ENCODE peak calls at places on chromosomes 13 and 19, in five cellular contexts. B, T, Z, J and L are unnamed samples.

GRCh38 chr13:91270031-91270430 is 77.5 kb upstream of the MIR17HG start:
- DNase-seq in B (no peak), J (no peak), T (no peak), Z (no peak), L (no peak)

GRCh38 chr19:44552324-44552723 is 22.8 kb upstream of the CEACAM20 start:
- DNase-seq in B (no peak), T (peak; percentile 87), J (no peak), Z (no peak), L (no peak)

GRCh38 chr13:73720216-73720840 is 413.9 kb downstream of the KLF12 start:
- DNase-seq in B (no peak), J (no peak), T (no peak), Z (no peak), L (no peak)

GRCh38 chr13:66689628-66690027 is 540.5 kb downstream of the PCDH9 start:
- DNase-seq in Z (peak; percentile 23), B (no peak), T (peak; percentile 9), J (no peak), L (no peak)

GRCh38 chr13:28532226-28533048 is 37.5 kb upstream of the FLT1 start:
- DNase-seq in T (peak; percentile 72), Z (no peak), J (peak; percentile 72), B (no peak), L (peak; percentile 71)

GRCh38 chr13:114081761-114082681 is 50.4 kb downstream of the RASA3 start:
- DNase-seq in J (no peak), Z (peak; percentile 46), T (no peak), B (no peak), L (peak; percentile 32)

GRCh38 chr19:45995715-45996385 is 583 bp downstream of the CCDC61 start:
- DNase-seq in B (no peak), J (no peak), Z (no peak), T (no peak), L (peak; percentile 1)

GRCh38 chr19:18393836-18394235 is 3.6 kb downstream of the LRRC25 start:
- DNase-seq in Z (no peak), B (no peak), T (no peak), J (peak; percentile 64), L (peak; percentile 81)

GRCh38 chr19:1232652-1233360 is 5.0 kb downstream of the CBARP start:
- DNase-seq in J (peak; percentile 66), Z (no peak), T (no peak), B (no peak), L (no peak)

GRCh38 chr13:46679369-46680180 is 117.4 kb downstream of the ESD start:
- DNase-seq in Z (no peak), T (no peak), J (no peak), B (peak; percentile 57), L (no peak)

GRCh38 chr13:83881917-83882625 is at the start of gene SLITRK1:
- DNase-seq in B (peak; percentile 11), J (peak; percentile 41), T (peak; percentile 96), Z (peak; percentile 60), L (peak; percentile 44)

GRCh38 chr19:38975214-38975860 is at the start of gene FBXO17:
- DNase-seq in T (peak; percentile 70), B (no peak), Z (no peak), J (peak; percentile 71), L (peak; percentile 67)

GRCh38 chr13:87334176-87334575 is 337.0 kb upstream of the SLITRK5 start:
- DNase-seq in Z (no peak), B (no peak), J (no peak), T (no peak), L (no peak)

GRCh38 chr13:84574851-84575250 is 692.6 kb upstream of the SLITRK1 start:
- DNase-seq in B (no peak), Z (no peak), T (no peak), J (no peak), L (no peak)

GRCh38 chr13:48662226-48662625 is 8.5 kb downstream of the CYSLTR2 start:
- DNase-seq in T (no peak), B (no peak), Z (no peak), J (no peak), L (no peak)

GRCh38 chr13:73874460-73874859 is 259.7 kb downstream of the KLF12 start:
- DNase-seq in T (no peak), Z (no peak), J (no peak), B (no peak), L (no peak)

GRCh38 chr13:111893071-111893606 is 173.8 kb upstream of the SOX1 start:
- DNase-seq in T (peak; percentile 84), B (no peak), J (peak; percentile 39), Z (no peak), L (no peak)

GRCh38 chr13:112983428-112984196 is 14.6 kb downstream of the MCF2L start:
- DNase-seq in T (no peak), B (no peak), Z (no peak), J (peak; percentile 71), L (peak; percentile 74)

GRCh38 chr13:33003458-33004019 is 12.7 kb upstream of the KL start:
- DNase-seq in Z (peak; percentile 60), B (no peak), J (no peak), T (no peak), L (no peak)

GRCh38 chr19:1047696-1048147 is 7.8 kb downstream of the ABCA7 start:
- DNase-seq in B (no peak), Z (no peak), J (no peak), T (peak; percentile 84), L (no peak)

GRCh38 chr13:98180092-98180491 is 3.0 kb upstream of the RNF113B start:
- DNase-seq in T (no peak), B (no peak), Z (no peak), J (no peak), L (no peak)

GRCh38 chr13:32911506-32911905 is 104.7 kb upstream of the KL start:
- DNase-seq in J (no peak), T (peak; percentile 64), B (no peak), Z (peak; percentile 41), L (no peak)

GRCh38 chr19:58562126-58563033 is 4.0 kb upstream of the UBE2M start:
- DNase-seq in T (peak; percentile 78), B (no peak), J (peak; percentile 69), Z (no peak), L (no peak)

GRCh38 chr13:36998624-36999041 is 507 bp downstream of the ALG5 start:
- DNase-seq in B (no peak), J (peak; percentile 33), T (peak; percentile 47), Z (peak; percentile 36), L (peak; percentile 53)

GRCh38 chr19:16366433-16367268 is 42.0 kb downstream of the KLF2 start:
- DNase-seq in T (peak; percentile 53), B (no peak), J (peak; percentile 25), Z (no peak), L (peak; percentile 32)

GRCh38 chr19:15112385-15112784 is 5.2 kb downstream of the SYDE1 start:
- DNase-seq in J (no peak), B (no peak), T (peak; percentile 75), Z (no peak), L (no peak)

GRCh38 chr13:67069117-67069767 is 160.9 kb downstream of the PCDH9 start:
- DNase-seq in B (no peak), Z (no peak), J (no peak), T (peak; percentile 31), L (no peak)

GRCh38 chr19:33683881-33684549 is 62.3 kb downstream of the CHST8 start:
- DNase-seq in J (peak; percentile 56), Z (no peak), B (no peak), T (peak; percentile 91), L (no peak)

GRCh38 chr13:48176781-48177180 is 56.2 kb upstream of the ITM2B start:
- DNase-seq in Z (no peak), B (no peak), T (no peak), J (no peak), L (no peak)

GRCh38 chr19:49155005-49155826 is at the start of gene HRC:
- DNase-seq in Z (no peak), B (no peak), J (peak; percentile 83), T (peak; percentile 36), L (peak; percentile 79)

GRCh38 chr13:61350351-61350750 is 65.3 kb downstream of the PCDH20 start:
- DNase-seq in B (no peak), J (no peak), Z (no peak), T (no peak), L (no peak)

GRCh38 chr13:50366488-50367174 is 351.4 kb downstream of the KCNRG start:
- DNase-seq in B (no peak), J (no peak), Z (peak; percentile 38), T (no peak), L (no peak)

GRCh38 chr13:42355118-42355840 is 83.3 kb downstream of the AKAP11 start:
- DNase-seq in B (no peak), T (no peak), J (no peak), Z (no peak), L (no peak)

GRCh38 chr13:37651371-37651770 is 52.8 kb upstream of the POSTN start:
- DNase-seq in B (no peak), T (no peak), Z (no peak), J (no peak), L (no peak)

GRCh38 chr13:73467103-73467502 is 408.3 kb downstream of the KLF5 start:
- DNase-seq in T (no peak), Z (no peak), J (no peak), B (no peak), L (no peak)

GRCh38 chr19:17775245-17775927 is 19.6 kb upstream of the B3GNT3 start:
- DNase-seq in J (no peak), Z (no peak), T (peak; percentile 85), B (no peak), L (no peak)